ENCODE peak calls at places on chromosomes 5 and 9, in six cellular contexts. Y is GM12891, V is HepG2, W is K562, M is H1, B is GM12878. P is an unnamed sample.

GRCh38 chr5:141560725-141561483 is 57.9 kb downstream of the DIAPH1 start:
- DNase-seq in Y (no peak), V (peak), W (peak), M (peak), B (no peak), P (no peak)

GRCh38 chr9:108553111-108553635 is 302.6 kb downstream of the ACTL7B start:
- DNase-seq in Y (no peak), V (no peak), W (no peak), M (no peak), B (no peak), P (no peak)

GRCh38 chr5:177592905-177593304 is 902 bp downstream of the TMED9 start:
- DNase-seq in Y (no peak), V (no peak), W (no peak), M (no peak), B (no peak), P (no peak)

GRCh38 chr9:114316605-114317230 is 6.2 kb upstream of the ORM1 start:
- DNase-seq in Y (no peak), V (no peak), W (no peak), M (peak), B (no peak), P (no peak)

GRCh38 chr5:103035701-103036100 is 84.2 kb downstream of the GIN1 start:
- DNase-seq in Y (no peak), V (no peak), W (no peak), M (no peak), B (no peak), P (no peak)

GRCh38 chr9:112065781-112066606 is 109.1 kb downstream of the SUSD1 start:
- DNase-seq in Y (no peak), V (no peak), W (peak), M (no peak), B (no peak), P (no peak)

GRCh38 chr5:168312606-168313297 is 21.3 kb downstream of the WWC1 start:
- DNase-seq in Y (no peak), V (no peak), W (no peak), M (no peak), B (no peak), P (no peak)

GRCh38 chr5:91219141-91219802 is 163.8 kb downstream of the ARRDC3 start:
- DNase-seq in Y (no peak), V (no peak), W (peak), M (no peak), B (no peak), P (no peak)

GRCh38 chr5:108749130-108749861 is 1.6 kb downstream of the FER start:
- DNase-seq in Y (peak), V (no peak), W (peak), M (no peak), B (no peak), P (peak)

GRCh38 chr9:129319938-129320481 is 141.9 kb upstream of the IER5L start:
- DNase-seq in Y (no peak), V (no peak), W (no peak), M (no peak), B (no peak), P (no peak)

GRCh38 chr5:152514827-152515397 is 109.8 kb upstream of the NMUR2 start:
- DNase-seq in Y (no peak), V (peak), W (peak), M (no peak), B (no peak), P (no peak)

GRCh38 chr9:112411626-112412027 is 31.7 kb downstream of the HSDL2 start:
- DNase-seq in Y (no peak), V (no peak), W (no peak), M (no peak), B (no peak), P (no peak)

GRCh38 chr9:36679710-36680109 is 107.0 kb downstream of the MELK start:
- DNase-seq in Y (no peak), V (no peak), W (no peak), M (no peak), B (no peak), P (no peak)

GRCh38 chr9:109889456-109889855 is 109.5 kb downstream of the PALM2AKAP2 start:
- DNase-seq in Y (no peak), V (no peak), W (no peak), M (no peak), B (no peak), P (no peak)

GRCh38 chr9:114177423-114178064 is 22.2 kb downstream of the COL27A1 start:
- DNase-seq in Y (no peak), V (no peak), W (peak), M (no peak), B (no peak), P (no peak)

GRCh38 chr9:114591206-114591853 is 3.8 kb downstream of the ATP6V1G1 start:
- DNase-seq in Y (no peak), V (peak), W (no peak), M (no peak), B (no peak), P (no peak)

GRCh38 chr5:157172408-157172807 is 6.3 kb upstream of the GARIN3 start:
- DNase-seq in Y (peak), V (no peak), W (no peak), M (no peak), B (peak), P (peak)

GRCh38 chr9:136255166-136255538 is 9.5 kb upstream of the QSOX2 start:
- DNase-seq in Y (no peak), V (peak), W (peak), M (no peak), B (no peak), P (no peak)

GRCh38 chr5:150558088-150558621 is 50.2 kb downstream of the NDST1 start:
- DNase-seq in Y (no peak), V (no peak), W (no peak), M (no peak), B (no peak), P (no peak)

GRCh38 chr9:74016004-74016403 is 481.1 kb upstream of the RORB start:
- DNase-seq in Y (no peak), V (no peak), W (no peak), M (no peak), B (no peak), P (no peak)

GRCh38 chr5:1500411-1501091 is 23.2 kb downstream of the LPCAT1 start:
- DNase-seq in Y (no peak), V (no peak), W (no peak), M (no peak), B (no peak), P (no peak)

GRCh38 chr9:91308144-91308543 is 53.6 kb downstream of the AUH start:
- DNase-seq in Y (no peak), V (no peak), W (no peak), M (no peak), B (no peak), P (no peak)

GRCh38 chr9:38527507-38527906 is 92.9 kb downstream of the ANKRD18A start:
- DNase-seq in Y (no peak), V (peak), W (no peak), M (no peak), B (no peak), P (no peak)

GRCh38 chr9:124423155-124423554 is 7.9 kb upstream of the PSMB7 start:
- DNase-seq in Y (no peak), V (no peak), W (no peak), M (no peak), B (no peak), P (no peak)

GRCh38 chr9:90773593-90773992 is 28.0 kb upstream of the SYK start:
- DNase-seq in Y (no peak), V (no peak), W (peak), M (no peak), B (no peak), P (no peak)

GRCh38 chr9:95045751-95046150 is 271.8 kb downstream of the FANCC start:
- DNase-seq in Y (no peak), V (no peak), W (no peak), M (peak), B (no peak), P (no peak)

GRCh38 chr9:95044731-95045508 is 272.6 kb downstream of the FANCC start:
- DNase-seq in Y (no peak), V (no peak), W (peak), M (peak), B (no peak), P (no peak)

GRCh38 chr9:95048225-95049087 is 269.1 kb downstream of the FANCC start:
- DNase-seq in Y (peak), V (peak), W (peak), M (peak), B (no peak), P (peak)

GRCh38 chr9:95049761-95050160 is 267.7 kb downstream of the FANCC start:
- DNase-seq in Y (no peak), V (no peak), W (no peak), M (no peak), B (no peak), P (no peak)

GRCh38 chr9:95047452-95048224 is 269.9 kb downstream of the FANCC start:
- DNase-seq in Y (no peak), V (no peak), W (no peak), M (no peak), B (no peak), P (no peak)
- TF ChIP-seq POLR2AphosphoS5 in Y (no peak), V (no peak), W (no peak), M (no peak), B (no peak), P (no peak)

GRCh38 chr5:37208883-37209808 is 40.0 kb downstream of the CPLANE1 start:
- DNase-seq in Y (no peak), V (no peak), W (no peak), M (no peak), B (no peak), P (no peak)

GRCh38 chr5:37207802-37208201 is 41.4 kb downstream of the CPLANE1 start:
- DNase-seq in Y (no peak), V (no peak), W (no peak), M (no peak), B (no peak), P (no peak)

GRCh38 chr5:37214550-37214949 is 34.6 kb downstream of the CPLANE1 start:
- DNase-seq in Y (no peak), V (no peak), W (no peak), M (no peak), B (no peak), P (no peak)

GRCh38 chr5:37211661-37212060 is 37.5 kb downstream of the CPLANE1 start:
- DNase-seq in Y (no peak), V (no peak), W (no peak), M (no peak), B (no peak), P (no peak)

GRCh38 chr5:37212096-37212495 is 37.1 kb downstream of the CPLANE1 start:
- DNase-seq in Y (no peak), V (no peak), W (peak), M (no peak), B (no peak), P (no peak)
- TF ChIP-seq POLR2A in Y (no peak), V (no peak), W (no peak), M (no peak), B (no peak), P (no peak)

DNA sequence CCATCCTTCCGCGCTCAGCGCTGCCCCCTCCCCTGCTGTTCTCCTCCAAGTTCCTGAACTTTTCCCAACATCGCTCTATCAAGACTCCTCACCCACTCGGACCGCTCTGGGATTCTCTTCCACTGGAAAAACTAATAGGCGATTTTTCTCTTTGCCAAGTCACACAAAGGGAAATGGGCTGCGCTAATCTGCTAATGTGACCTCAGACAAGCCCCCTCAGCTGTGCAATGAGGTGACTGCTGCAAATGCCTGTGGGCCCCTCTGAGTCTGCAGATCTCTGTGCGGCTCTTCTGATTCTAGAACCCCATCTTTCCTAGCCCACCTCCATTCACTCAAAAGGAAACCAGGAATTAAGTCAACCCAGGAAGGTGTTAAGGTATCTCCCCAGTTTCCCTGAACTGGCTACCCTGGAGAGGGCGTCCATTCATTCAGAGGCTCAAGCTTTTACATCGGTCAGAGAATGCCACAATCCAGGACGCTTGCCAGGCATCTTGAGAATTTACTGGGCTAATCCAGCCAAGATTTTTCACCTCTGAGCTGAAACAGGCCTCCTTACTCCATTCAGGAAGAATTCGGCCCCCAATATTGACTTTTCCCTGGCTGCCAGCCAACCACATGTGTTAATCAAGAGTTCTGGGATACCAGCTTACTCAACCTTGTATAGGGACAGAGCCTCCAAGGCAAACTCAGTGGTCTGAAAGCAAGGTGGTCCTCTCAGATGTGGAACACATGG is 795 bp upstream of the ADAMTS12 start:
- DNase-seq in Y (no peak), V (peak), W (no peak), M (no peak), B (no peak), P (no peak)
- TF ChIP-seq TAF1 in Y (no peak), V (no peak), W (no peak), M (no peak), B (no peak), P (no peak)

GRCh38 chr5:173315495-173316352 is 12.5 kb downstream of the STC2 start:
- DNase-seq in Y (no peak), V (no peak), W (peak), M (no peak), B (no peak), P (no peak)
- TF ChIP-seq POLR2AphosphoS5 in Y (no peak), V (peak), W (no peak), M (peak), B (no peak), P (no peak)

DNA sequence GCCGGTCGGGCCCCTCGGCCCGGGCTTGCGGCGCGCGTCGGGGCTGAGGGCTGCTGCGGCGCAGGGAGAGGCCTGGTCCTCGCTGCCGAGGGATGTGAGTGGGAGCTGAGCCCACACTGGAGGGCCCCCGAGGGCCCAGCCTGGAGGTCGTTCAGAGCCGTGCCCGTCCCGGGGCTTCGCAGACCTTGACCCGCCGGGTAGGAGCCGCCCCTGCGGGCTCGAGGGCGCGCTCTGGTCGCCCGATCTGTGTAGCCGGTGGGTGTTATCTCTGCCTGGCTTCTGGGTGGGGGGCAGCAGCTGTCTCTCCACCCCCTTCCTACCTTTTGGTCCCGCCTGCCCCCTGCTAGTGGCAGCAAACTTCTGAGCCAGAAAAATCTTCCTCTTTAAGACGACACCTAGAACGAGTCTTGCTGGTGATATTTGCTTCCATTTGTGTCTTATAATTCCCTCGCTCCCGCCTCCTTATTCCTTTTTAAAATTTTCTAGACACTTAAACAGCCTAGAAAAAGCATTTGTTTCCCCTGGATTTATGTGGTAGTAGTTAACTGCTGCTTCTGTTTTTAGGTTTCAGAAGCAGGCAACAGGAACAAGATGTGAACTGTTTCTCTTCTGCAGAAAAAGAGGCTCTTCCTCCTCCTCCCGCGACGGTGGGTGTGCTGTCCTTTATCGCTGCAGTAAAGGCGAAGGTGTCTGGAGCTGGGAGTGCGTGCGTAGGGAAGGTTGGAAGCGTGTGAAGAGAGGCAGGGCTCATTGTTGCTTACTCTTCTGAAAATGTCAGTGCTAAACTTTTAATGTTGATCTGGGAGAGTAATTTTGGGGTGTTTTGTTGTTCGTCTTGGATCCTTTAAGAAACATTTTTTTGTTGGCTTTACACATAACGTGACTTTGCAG is 549 bp downstream of the JAK2 start:
- DNase-seq in Y (no peak), V (no peak), W (peak), M (no peak), B (no peak), P (no peak)
- TF ChIP-seq POLR2A in Y (no peak), V (no peak), W (no peak), M (no peak), B (no peak), P (no peak)

GRCh38 chr5:169864483-169864882 is 115.8 kb downstream of the INSYN2B start:
- DNase-seq in Y (no peak), V (no peak), W (no peak), M (no peak), B (no peak), P (no peak)

GRCh38 chr5:169862348-169862905 is 117.9 kb downstream of the INSYN2B start:
- DNase-seq in Y (no peak), V (no peak), W (no peak), M (no peak), B (no peak), P (no peak)

GRCh38 chr5:169861934-169862333 is 118.4 kb downstream of the INSYN2B start:
- DNase-seq in Y (no peak), V (no peak), W (no peak), M (no peak), B (no peak), P (no peak)

GRCh38 chr5:169861433-169861832 is 118.9 kb downstream of the INSYN2B start:
- DNase-seq in Y (no peak), V (no peak), W (no peak), M (no peak), B (no peak), P (no peak)

GRCh38 chr5:169860585-169860984 is 119.7 kb downstream of the INSYN2B start:
- DNase-seq in Y (no peak), V (no peak), W (no peak), M (no peak), B (no peak), P (no peak)
- TF ChIP-seq TAF1 in Y (no peak), V (no peak), W (no peak), M (no peak), B (no peak), P (no peak)

DNA sequence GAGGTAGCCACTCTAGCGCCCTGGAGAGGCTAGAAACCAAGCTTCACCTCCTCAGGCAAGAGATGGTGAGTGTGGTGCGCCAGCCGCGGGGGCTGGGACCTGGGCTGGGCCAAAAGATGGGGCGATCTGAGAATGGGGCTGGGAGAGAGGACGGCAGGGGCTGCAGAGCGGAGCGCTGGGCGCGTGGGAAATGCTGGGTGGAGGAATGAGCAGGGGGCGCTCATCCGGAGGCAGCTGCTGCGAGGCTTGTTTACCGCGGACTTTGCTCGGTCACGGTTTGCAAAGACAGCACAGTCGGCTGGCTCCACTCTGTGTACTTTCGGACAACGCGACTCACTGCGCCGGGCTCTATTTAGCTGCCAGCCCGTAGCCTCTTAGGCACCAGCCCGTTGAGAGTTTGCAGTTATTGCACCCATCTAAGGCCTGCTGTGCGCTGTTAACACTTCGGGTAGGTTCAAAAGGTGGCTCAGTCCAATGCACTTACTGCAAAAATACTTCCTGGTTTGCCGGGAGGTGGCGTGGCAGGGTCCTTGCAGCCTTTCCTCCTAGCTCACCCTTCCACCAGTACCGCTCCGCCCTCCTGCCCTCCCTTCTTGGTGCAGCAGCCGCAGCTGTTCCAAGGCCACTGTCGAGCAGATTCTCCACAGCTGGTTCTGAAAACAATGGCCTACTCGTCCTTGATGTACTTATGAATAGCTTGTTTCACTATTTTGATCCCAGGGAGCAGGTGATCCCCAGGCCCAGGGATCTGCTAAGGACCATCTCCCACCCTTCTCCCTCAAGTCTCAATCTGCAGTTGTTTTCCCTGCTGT is 1.3 kb downstream of the LURAP1L start:
- DNase-seq in Y (no peak), V (peak), W (peak), M (peak), B (no peak), P (peak)
- TF ChIP-seq POLR2AphosphoS5 in Y (no peak), V (peak), W (no peak), M (no peak), B (no peak), P (no peak)

P was measured in GM12892.